ENCODE peak calls at places on chromosomes 4 and X, in ten cellular contexts. V, D, S, A, U, Q, B, N, E and L are unnamed samples.

GRCh38 chr4:184282251-184282713 is 64.6 kb upstream of the ENPP6 start:
- DNase-seq in S (peak; percentile 60), N (no peak), E (peak; percentile 74), A (no peak), D (peak; percentile 34), U (no peak), V (peak; percentile 11), B (peak; percentile 42), Q (no peak), L (no peak)

GRCh38 chr4:114364857-114365256 is 233.8 kb upstream of the UGT8 start:
- DNase-seq in D (no peak), N (no peak), S (no peak), B (no peak), U (no peak), A (no peak), Q (no peak), E (no peak), V (no peak), L (peak; percentile 35)

GRCh38 chr4:98612318-98613250 is 45.8 kb downstream of the TSPAN5 start:
- DNase-seq in V (no peak), S (no peak), A (no peak), E (no peak), B (no peak), U (no peak), D (no peak), N (no peak), Q (no peak), L (no peak)

GRCh38 chrX:155216940-155217450 is 735 bp downstream of the VBP1 start:
- DNase-seq in A (no peak), V (no peak), B (no peak), E (no peak), U (no peak), Q (no peak), N (no peak), D (no peak), S (no peak), L (no peak)

GRCh38 chr4:153332936-153333335 is 11.6 kb upstream of the MND1 start:
- DNase-seq in E (no peak), A (no peak), V (no peak), U (no peak), B (no peak), S (no peak), Q (no peak), N (no peak), D (no peak), L (no peak)

GRCh38 chr4:71195932-71196331 is 142.9 kb upstream of the SLC4A4 start:
- DNase-seq in V (no peak), A (no peak), D (no peak), E (no peak), S (no peak), Q (no peak), N (no peak), U (no peak), B (no peak), L (no peak)

GRCh38 chr4:173752610-173753009 is 222.6 kb upstream of the HAND2 start:
- DNase-seq in E (no peak), N (no peak), U (no peak), D (no peak), S (no peak), Q (no peak), B (peak; percentile 11), A (peak; percentile 29), V (no peak), L (peak; percentile 64)

GRCh38 chr4:186807809-186808634 is 84.4 kb upstream of the FAT1 start:
- DNase-seq in S (no peak), U (no peak), E (no peak), B (no peak), A (no peak), Q (no peak), N (no peak), V (no peak), D (no peak), L (no peak)

GRCh38 chr4:52015366-52015765 is 4.8 kb downstream of the LRRC66 start:
- DNase-seq in A (no peak), Q (no peak), D (no peak), N (no peak), V (no peak), U (no peak), E (no peak), S (no peak), B (no peak), L (no peak)

GRCh38 chr4:137253949-137254348 is 278.3 kb downstream of the PCDH18 start:
- DNase-seq in E (no peak), V (no peak), S (no peak), Q (no peak), A (no peak), D (no peak), U (no peak), N (no peak), B (no peak), L (no peak)

GRCh38 chrX:117196481-117196880 is 733.7 kb upstream of the CT83 start:
- DNase-seq in D (no peak), A (no peak), B (no peak), U (no peak), N (no peak), V (no peak), E (no peak), S (no peak), Q (no peak), L (peak; percentile 79)